ENCODE peak calls at places on chromosomes 13 and 19, in ten cellular contexts. K is AG04450, J is heart left ventricle, C is cardiac muscle cell, W is ascending aorta, E is cardiac fibroblast, S is choroid plexus epithelial cell, T is IMR-90, M is GM23338, X is lower lobe of right lung. Z is an unnamed sample.

GRCh38 chr19:55368701-55369563 is 1.3 kb downstream of the IL11 start:
- DNase-seq in C (no peak), M (peak), X (no peak), T (peak), E (peak), J (no peak), S (no peak), W (no peak), K (no peak), Z (peak)

GRCh38 chr19:41744850-41745249 is 10.5 kb upstream of the CEACAM6 start:
- DNase-seq in J (no peak), T (no peak), X (no peak), K (no peak), S (no peak), C (no peak), W (no peak), E (no peak), M (no peak), Z (no peak)

GRCh38 chr19:11137542-11138384 is 17.8 kb downstream of the SPC24 start:
- DNase-seq in J (peak), M (peak), S (peak), X (peak), T (peak), W (peak), E (peak), C (peak), K (peak), Z (peak)

GRCh38 chr19:53037101-53038097 is 7.1 kb upstream of the ERVV-2 start:
- DNase-seq in W (no peak), T (peak), X (peak), S (peak), C (peak), M (peak), E (peak), J (peak), K (no peak), Z (peak)

GRCh38 chr19:35153701-35154534 is 617 bp upstream of the FXYD5 start:
- DNase-seq in M (peak), J (peak), X (peak), C (peak), K (no peak), W (no peak), S (peak), T (no peak), E (peak), Z (no peak)

GRCh38 chr13:25406377-25406776 is 34.6 kb downstream of the ATP8A2 start:
- DNase-seq in J (no peak), X (no peak), S (peak), C (no peak), K (no peak), E (no peak), M (peak), T (no peak), W (no peak), Z (no peak)

GRCh38 chr13:106063591-106064308 is 471.7 kb downstream of the EFNB2 start:
- DNase-seq in J (no peak), X (no peak), W (no peak), M (no peak), C (no peak), K (peak), S (peak), E (peak), T (peak), Z (peak)

GRCh38 chr13:60642552-60642951 is 245.5 kb downstream of the TDRD3 start:
- DNase-seq in K (no peak), C (no peak), T (no peak), W (no peak), S (no peak), E (no peak), X (no peak), M (peak), J (no peak), Z (no peak)

GRCh38 chr19:33418871-33419762 is 45.6 kb downstream of the CEBPG start:
- DNase-seq in K (no peak), S (no peak), M (no peak), C (no peak), W (no peak), X (no peak), T (no peak), E (no peak), J (no peak), Z (no peak)

GRCh38 chr13:102091231-102091630 is 310.6 kb downstream of the FGF14 start:
- DNase-seq in E (no peak), K (no peak), C (peak), W (no peak), J (no peak), T (no peak), M (peak), X (no peak), S (peak), Z (no peak)

GRCh38 chr19:46351241-46352041 is 4.6 kb downstream of the PPP5C start:
- DNase-seq in K (no peak), X (peak), E (peak), M (peak), S (peak), C (no peak), T (peak), J (no peak), W (no peak), Z (peak)

GRCh38 chr19:35167251-35168119 is 12.9 kb downstream of the FXYD5 start:
- DNase-seq in T (no peak), K (no peak), X (no peak), W (no peak), M (no peak), S (no peak), C (no peak), J (peak), E (no peak), Z (no peak)

GRCh38 chr13:42266464-42266863 is 5.5 kb upstream of the AKAP11 start:
- DNase-seq in S (peak), M (peak), J (no peak), T (peak), W (no peak), E (peak), X (no peak), C (peak), K (peak), Z (peak)

GRCh38 chr19:49835562-49835961 is 15.4 kb upstream of the PTOV1 start:
- DNase-seq in K (no peak), X (no peak), J (no peak), E (no peak), C (no peak), T (no peak), W (no peak), M (no peak), S (no peak), Z (no peak)

GRCh38 chr13:36674337-36675212 is 755 bp downstream of the SERTM1 start:
- DNase-seq in J (no peak), E (no peak), K (no peak), X (no peak), T (no peak), W (no peak), M (peak), S (no peak), C (no peak), Z (no peak)

GRCh38 chr13:34223984-34224383 is 406.0 kb downstream of the RFC3 start:
- DNase-seq in T (peak), S (no peak), M (no peak), W (no peak), E (no peak), J (no peak), X (no peak), C (no peak), K (no peak), Z (no peak)

GRCh38 chr19:10364644-10365043 is 15.7 kb downstream of the TYK2 start:
- DNase-seq in M (no peak), E (no peak), K (no peak), T (no peak), W (no peak), X (no peak), C (no peak), J (no peak), S (no peak), Z (no peak)

GRCh38 chr13:49097374-49097773 is 121.7 kb downstream of the FNDC3A start:
- DNase-seq in E (peak), X (no peak), W (no peak), M (no peak), K (peak), J (no peak), C (no peak), S (peak), T (peak), Z (peak)

GRCh38 chr19:45152504-45153338 is 8.1 kb downstream of the NKPD1 start:
- DNase-seq in T (peak), X (peak), J (peak), W (no peak), C (no peak), E (peak), S (peak), M (peak), K (no peak), Z (peak)

GRCh38 chr13:98389319-98389718 is 187.6 kb downstream of the STK24 start:
- DNase-seq in T (peak), W (no peak), X (no peak), C (no peak), K (no peak), M (no peak), E (peak), S (no peak), J (peak), Z (peak)

GRCh38 chr13:112969692-112970338 is 801 bp downstream of the MCF2L start:
- DNase-seq in M (no peak), C (no peak), T (no peak), J (no peak), W (no peak), X (no peak), K (no peak), E (no peak), S (no peak), Z (no peak)

GRCh38 chr13:73708393-73708985 is 425.7 kb downstream of the KLF12 start:
- DNase-seq in C (peak), E (peak), S (peak), T (peak), J (no peak), X (no peak), K (peak), M (peak), W (no peak), Z (peak)

GRCh38 chr13:69910800-69911199 is 196.8 kb upstream of the ATXN8OS start:
- DNase-seq in E (no peak), S (no peak), C (no peak), J (no peak), T (no peak), X (no peak), M (no peak), W (no peak), K (no peak), Z (no peak)

GRCh38 chr19:35973487-35973886 is 21.5 kb upstream of the SDHAF1 start:
- DNase-seq in X (no peak), M (no peak), S (no peak), E (no peak), K (no peak), C (no peak), J (no peak), T (no peak), W (no peak), Z (no peak)

GRCh38 chr13:95083758-95084157 is 217.5 kb downstream of the ABCC4 start:
- DNase-seq in M (no peak), C (no peak), X (no peak), E (peak), K (peak), S (peak), T (peak), W (no peak), J (no peak), Z (peak)

GRCh38 chr13:98468352-98468751 is 108.6 kb downstream of the STK24 start:
- DNase-seq in E (no peak), T (no peak), K (no peak), X (no peak), C (peak), W (no peak), S (no peak), M (no peak), J (no peak), Z (no peak)

GRCh38 chr13:77516342-77516789 is 19.1 kb upstream of the SCEL start:
- DNase-seq in J (no peak), S (peak), C (no peak), T (peak), X (no peak), K (no peak), W (no peak), E (no peak), M (peak), Z (peak)

GRCh38 chr13:110445183-110445582 is 116.3 kb downstream of the RAB20 start:
- DNase-seq in K (no peak), T (peak), X (no peak), M (no peak), W (no peak), J (no peak), S (peak), E (no peak), C (no peak), Z (no peak)

GRCh38 chr19:30011051-30011578 is 69.1 kb downstream of the URI1 start:
- DNase-seq in S (peak), W (no peak), K (no peak), X (no peak), M (peak), E (no peak), C (no peak), J (no peak), T (no peak), Z (no peak)

GRCh38 chr19:27972291-27973040 is 1240.5 kb downstream of the UQCRFS1 start:
- DNase-seq in E (peak), T (no peak), M (no peak), J (no peak), C (no peak), S (peak), X (no peak), K (no peak), W (no peak), Z (peak)

GRCh38 chr19:33292595-33293254 is 9.6 kb downstream of the CEBPA start:
- DNase-seq in C (no peak), M (no peak), W (no peak), X (peak), E (no peak), S (no peak), K (no peak), J (peak), T (no peak), Z (no peak)

GRCh38 chr13:75541287-75541686 is 3.6 kb upstream of the COMMD6 start:
- DNase-seq in C (no peak), T (peak), W (no peak), K (no peak), S (peak), J (no peak), E (no peak), X (no peak), M (no peak), Z (no peak)

GRCh38 chr13:69970521-69970920 is 137.1 kb upstream of the ATXN8OS start:
- DNase-seq in J (no peak), X (no peak), W (no peak), C (no peak), T (no peak), S (no peak), M (peak), E (peak), K (no peak), Z (no peak)

GRCh38 chr13:43326100-43326499 is 302.7 kb downstream of the DNAJC15 start:
- DNase-seq in C (no peak), J (no peak), X (no peak), M (no peak), E (no peak), W (no peak), K (no peak), T (no peak), S (no peak), Z (no peak)

GRCh38 chr13:59449750-59450149 is 714.0 kb downstream of the DIAPH3 start:
- DNase-seq in T (no peak), E (no peak), X (no peak), S (no peak), M (no peak), J (no peak), W (no peak), C (no peak), K (no peak), Z (no peak)

GRCh38 chr13:47628666-47629065 is 372.4 kb downstream of the SUCLA2 start:
- DNase-seq in W (no peak), E (no peak), J (no peak), K (no peak), S (no peak), C (no peak), M (no peak), T (peak), X (no peak), Z (peak)

GRCh38 chr13:37878496-37878895 is 8.9 kb upstream of the TRPC4 start:
- DNase-seq in K (no peak), T (peak), X (no peak), E (peak), W (no peak), J (no peak), C (no peak), S (peak), M (no peak), Z (no peak)

GRCh38 chr13:32019612-32020233 is 11.9 kb upstream of the FRY start:
- DNase-seq in T (peak), M (peak), C (peak), S (peak), E (peak), K (peak), J (peak), W (no peak), X (no peak), Z (peak)

GRCh38 chr13:59099182-59099950 is 1064.4 kb downstream of the DIAPH3 start:
- DNase-seq in W (no peak), T (peak), M (peak), S (peak), J (no peak), E (peak), X (no peak), K (no peak), C (peak), Z (no peak)

GRCh38 chr19:19354007-19354406 is 33.4 kb downstream of the MAU2 start:
- DNase-seq in K (no peak), T (no peak), J (no peak), W (no peak), S (no peak), M (no peak), C (no peak), X (no peak), E (no peak), Z (no peak)
- TF ChIP-seq CTCF in K (no peak), T (no peak), J (no peak), W (no peak), S (no peak), M (no peak), C (no peak), X (no peak), E (no peak), Z (no peak)

GRCh38 chr19:3606174-3606689 is 443 bp downstream of the TBXA2R start:
- DNase-seq in K (no peak), T (no peak), J (no peak), M (peak), S (no peak), C (no peak), X (peak), W (no peak), E (no peak), Z (no peak)

GRCh38 chr19:3604227-3604986 is 2.3 kb downstream of the TBXA2R start:
- DNase-seq in M (no peak), E (no peak), T (no peak), S (no peak), C (no peak), J (no peak), X (no peak), W (peak), K (no peak), Z (no peak)

GRCh38 chr19:3605361-3605760 is 1.3 kb downstream of the TBXA2R start:
- DNase-seq in W (no peak), X (no peak), J (no peak), S (no peak), T (no peak), E (no peak), M (no peak), C (no peak), K (no peak), Z (no peak)

GRCh38 chr19:3605770-3606169 is 905 bp downstream of the TBXA2R start:
- DNase-seq in K (no peak), C (no peak), J (no peak), E (no peak), S (no peak), M (no peak), T (no peak), X (no peak), W (no peak), Z (peak)

GRCh38 chr19:3604987-3605343 is 1.7 kb downstream of the TBXA2R start:
- DNase-seq in J (no peak), T (no peak), E (no peak), C (no peak), S (no peak), K (no peak), X (no peak), M (no peak), W (no peak), Z (no peak)
- H3K4me3 ChIP-seq in J (no peak), T (no peak), E (no peak), C (no peak), S (peak), K (no peak), X (peak), M (no peak), W (peak), Z (no peak)

DNA sequence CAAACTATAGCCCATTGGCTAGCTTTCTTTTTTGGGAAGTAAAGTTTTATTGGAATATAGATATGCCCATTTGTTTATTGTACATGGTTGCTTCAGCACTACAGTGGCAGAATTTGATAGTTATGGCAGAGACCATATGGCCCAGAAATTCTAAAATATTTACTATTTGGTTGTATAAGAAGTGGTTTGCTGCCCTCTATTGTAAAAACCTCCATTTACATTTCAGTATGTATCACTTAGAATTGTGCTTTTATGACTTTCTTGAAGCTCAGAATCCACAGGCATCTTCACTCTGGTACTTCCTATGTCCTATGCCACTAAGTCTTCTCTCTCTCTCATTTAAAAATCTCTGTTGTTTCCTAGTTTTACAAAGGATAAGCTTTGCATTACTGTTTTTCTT is 37.7 kb downstream of the DLEU7 start:
- DNase-seq in T (peak), S (peak), K (no peak), X (no peak), E (peak), C (no peak), W (no peak), M (peak), J (no peak), Z (peak)
- TF ChIP-seq CTCF in T (peak), S (no peak), K (no peak), X (no peak), E (peak), C (peak), W (no peak), M (peak), J (no peak), Z (no peak)

GRCh38 chr19:1315470-1316166 is 29.9 kb downstream of the EFNA2 start:
- DNase-seq in C (peak), M (peak), J (peak), S (peak), T (peak), K (no peak), W (no peak), X (peak), E (peak), Z (peak)
- H3K4me3 ChIP-seq in C (peak), M (peak), J (no peak), S (peak), T (peak), K (no peak), W (peak), X (peak), E (no peak), Z (no peak)

DNA sequence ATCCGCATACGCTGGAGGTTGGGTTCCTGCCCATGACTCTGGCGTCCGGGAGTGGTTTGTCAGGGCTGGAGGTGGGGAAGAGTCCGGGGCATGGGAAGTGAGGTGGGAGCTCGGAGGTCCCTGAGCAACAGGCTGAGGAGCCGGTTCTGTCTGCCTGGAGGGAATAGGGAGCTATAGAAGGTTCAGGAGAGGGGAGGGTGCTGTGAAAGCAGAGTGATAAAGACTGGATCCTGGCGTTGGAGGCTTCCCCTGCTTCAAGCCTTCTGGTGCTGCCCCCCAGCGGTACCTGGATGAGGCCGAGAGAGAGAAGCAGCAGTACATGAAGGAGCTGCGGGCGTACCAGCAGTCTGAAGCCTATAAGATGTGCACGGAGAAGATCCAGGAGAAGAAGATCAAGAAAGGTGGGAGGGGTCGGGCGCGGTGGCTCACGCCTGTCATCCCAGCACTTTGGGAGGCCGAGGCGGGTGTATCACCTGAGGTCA is 2.6 kb downstream of the HMG20B start:
- DNase-seq in T (peak), S (peak), C (peak), M (peak), X (no peak), E (peak), W (no peak), K (no peak), J (no peak), Z (no peak)
- TF ChIP-seq CTCF in T (peak), S (peak), C (peak), M (peak), X (no peak), E (peak), W (no peak), K (peak), J (no peak), Z (peak)

GRCh38 chr19:1789282-1790020 is 22.6 kb downstream of the ATP8B3 start:
- DNase-seq in K (no peak), E (no peak), S (no peak), C (peak), T (no peak), X (no peak), W (no peak), M (no peak), J (no peak), Z (no peak)

GRCh38 chr19:1787116-1787515 is 25.0 kb downstream of the ATP8B3 start:
- DNase-seq in K (no peak), M (no peak), X (no peak), J (no peak), C (no peak), W (no peak), E (no peak), S (no peak), T (no peak), Z (no peak)

GRCh38 chr19:1786668-1787067 is 25.4 kb downstream of the ATP8B3 start:
- DNase-seq in W (no peak), T (no peak), K (no peak), C (no peak), S (no peak), E (no peak), M (no peak), X (no peak), J (no peak), Z (no peak)

GRCh38 chr19:1791879-1792278 is 20.2 kb downstream of the ATP8B3 start:
- DNase-seq in J (no peak), E (no peak), C (no peak), T (no peak), S (no peak), M (no peak), W (no peak), X (no peak), K (no peak), Z (no peak)

GRCh38 chr19:1790054-1790762 is 21.9 kb downstream of the ATP8B3 start:
- DNase-seq in E (no peak), S (no peak), T (no peak), X (no peak), W (no peak), K (no peak), C (no peak), J (no peak), M (peak), Z (no peak)
- H3K4me3 ChIP-seq in E (no peak), S (no peak), T (no peak), X (peak), W (peak), K (no peak), C (no peak), J (no peak), M (peak), Z (no peak)

Z was measured in fibroblast of the aortic adventitia.